ENCODE peak calls at places on chromosomes 4 and X, in five cellular contexts. One of them, this sample, is unnamed.

GRCh38 chr4:65561164-65561563 is 109.1 kb downstream of the EPHA5 start:
- DNase-seq in GM13976: no peak
- DNase-seq in stimulated activated CD8-positive, alpha-beta memory T cell treated with anti-CD3 and anti-CD28 coated beads, Interleukin-15, amount 100 ng/mL, for 24 hours: no peak
- DNase-seq in stimulated activated CD4-positive, alpha-beta T cell treated with anti-CD3 and anti-CD28 coated beads, Interleukin-12 subunit alpha, Interleukin-12 subunit beta, amount 100 ng/mL, for 4 hours: no peak
- DNase-seq in AG04449: no peak
- DNase-seq in this sample: no peak

GRCh38 chr4:155119006-155119405 is 89.4 kb upstream of the NPY2R start:
- DNase-seq in stimulated activated CD4-positive, alpha-beta T cell treated with anti-CD3 and anti-CD28 coated beads, Interleukin-12 subunit alpha, Interleukin-12 subunit beta, amount 100 ng/mL, for 4 hours: no peak
- DNase-seq in stimulated activated CD8-positive, alpha-beta memory T cell treated with anti-CD3 and anti-CD28 coated beads, Interleukin-15, amount 100 ng/mL, for 24 hours: no peak
- DNase-seq in AG04449: no peak
- DNase-seq in GM13976: no peak
- DNase-seq in this sample: no peak

GRCh38 chr4:184019084-184019483 is 114.0 kb downstream of the STOX2 start:
- DNase-seq in AG04449: no peak
- DNase-seq in stimulated activated CD8-positive, alpha-beta memory T cell treated with anti-CD3 and anti-CD28 coated beads, Interleukin-15, amount 100 ng/mL, for 24 hours: no peak
- DNase-seq in stimulated activated CD4-positive, alpha-beta T cell treated with anti-CD3 and anti-CD28 coated beads, Interleukin-12 subunit alpha, Interleukin-12 subunit beta, amount 100 ng/mL, for 4 hours: no peak
- DNase-seq in GM13976: no peak
- DNase-seq in this sample: no peak

GRCh38 chr4:156820931-156821330 is 150.7 kb downstream of the PDGFC start:
- DNase-seq in stimulated activated CD8-positive, alpha-beta memory T cell treated with anti-CD3 and anti-CD28 coated beads, Interleukin-15, amount 100 ng/mL, for 24 hours: no peak
- DNase-seq in stimulated activated CD4-positive, alpha-beta T cell treated with anti-CD3 and anti-CD28 coated beads, Interleukin-12 subunit alpha, Interleukin-12 subunit beta, amount 100 ng/mL, for 4 hours: no peak
- DNase-seq in GM13976: no peak
- DNase-seq in AG04449: no peak
- DNase-seq in this sample: no peak

GRCh38 chr4:109735566-109736454 is 5.9 kb upstream of the PLA2G12A start:
- DNase-seq in GM13976: no peak
- DNase-seq in stimulated activated CD4-positive, alpha-beta T cell treated with anti-CD3 and anti-CD28 coated beads, Interleukin-12 subunit alpha, Interleukin-12 subunit beta, amount 100 ng/mL, for 4 hours: no peak
- DNase-seq in AG04449: no peak
- DNase-seq in stimulated activated CD8-positive, alpha-beta memory T cell treated with anti-CD3 and anti-CD28 coated beads, Interleukin-15, amount 100 ng/mL, for 24 hours: no peak
- DNase-seq in this sample: no peak

GRCh38 chrX:15747626-15748173 is 9.6 kb downstream of the CA5B start:
- DNase-seq in stimulated activated CD8-positive, alpha-beta memory T cell treated with anti-CD3 and anti-CD28 coated beads, Interleukin-15, amount 100 ng/mL, for 24 hours: no peak
- DNase-seq in stimulated activated CD4-positive, alpha-beta T cell treated with anti-CD3 and anti-CD28 coated beads, Interleukin-12 subunit alpha, Interleukin-12 subunit beta, amount 100 ng/mL, for 4 hours: no peak
- DNase-seq in AG04449: no peak
- DNase-seq in GM13976: no peak
- DNase-seq in this sample: no peak

GRCh38 chr4:124953059-124953850 is 240.7 kb upstream of the ANKRD50 start:
- DNase-seq in GM13976: no peak
- DNase-seq in AG04449: peak
- DNase-seq in stimulated activated CD8-positive, alpha-beta memory T cell treated with anti-CD3 and anti-CD28 coated beads, Interleukin-15, amount 100 ng/mL, for 24 hours: no peak
- DNase-seq in stimulated activated CD4-positive, alpha-beta T cell treated with anti-CD3 and anti-CD28 coated beads, Interleukin-12 subunit alpha, Interleukin-12 subunit beta, amount 100 ng/mL, for 4 hours: no peak
- DNase-seq in this sample: peak

GRCh38 chrX:54479471-54480122 is 16.4 kb downstream of the FGD1 start:
- DNase-seq in stimulated activated CD8-positive, alpha-beta memory T cell treated with anti-CD3 and anti-CD28 coated beads, Interleukin-15, amount 100 ng/mL, for 24 hours: no peak
- DNase-seq in stimulated activated CD4-positive, alpha-beta T cell treated with anti-CD3 and anti-CD28 coated beads, Interleukin-12 subunit alpha, Interleukin-12 subunit beta, amount 100 ng/mL, for 4 hours: no peak
- DNase-seq in GM13976: no peak
- DNase-seq in AG04449: no peak
- DNase-seq in this sample: no peak

GRCh38 chr4:25807101-25807728 is 55.6 kb downstream of the SEL1L3 start:
- DNase-seq in stimulated activated CD8-positive, alpha-beta memory T cell treated with anti-CD3 and anti-CD28 coated beads, Interleukin-15, amount 100 ng/mL, for 24 hours: no peak
- DNase-seq in stimulated activated CD4-positive, alpha-beta T cell treated with anti-CD3 and anti-CD28 coated beads, Interleukin-12 subunit alpha, Interleukin-12 subunit beta, amount 100 ng/mL, for 4 hours: no peak
- DNase-seq in GM13976: no peak
- DNase-seq in AG04449: no peak
- DNase-seq in this sample: no peak

GRCh38 chr4:87078987-87079469 is 141.4 kb downstream of the KLHL8 start:
- DNase-seq in stimulated activated CD4-positive, alpha-beta T cell treated with anti-CD3 and anti-CD28 coated beads, Interleukin-12 subunit alpha, Interleukin-12 subunit beta, amount 100 ng/mL, for 4 hours: no peak
- DNase-seq in stimulated activated CD8-positive, alpha-beta memory T cell treated with anti-CD3 and anti-CD28 coated beads, Interleukin-15, amount 100 ng/mL, for 24 hours: no peak
- DNase-seq in AG04449: no peak
- DNase-seq in GM13976: no peak
- DNase-seq in this sample: peak

GRCh38 chrX:135396109-135396508 is 25.6 kb upstream of the SMIM10L2A start:
- DNase-seq in GM13976: no peak
- DNase-seq in AG04449: no peak
- DNase-seq in stimulated activated CD8-positive, alpha-beta memory T cell treated with anti-CD3 and anti-CD28 coated beads, Interleukin-15, amount 100 ng/mL, for 24 hours: no peak
- DNase-seq in stimulated activated CD4-positive, alpha-beta T cell treated with anti-CD3 and anti-CD28 coated beads, Interleukin-12 subunit alpha, Interleukin-12 subunit beta, amount 100 ng/mL, for 4 hours: no peak
- DNase-seq in this sample: peak

This sample was measured in GM04503.